ENCODE peak calls at places on chromosomes 12 and 14, in four cellular contexts. M is psoas muscle, X is lung, R is ovary. N is an unnamed sample.

GRCh38 chr12:49560695-49561094 is 7.2 kb downstream of the MCRS1 start:
- DNase-seq in M (no peak), X (no peak), R (no peak), N (no peak)

GRCh38 chr12:123388948-123389559 is 5.1 kb downstream of the KMT5A start:
- DNase-seq in R (no peak), M (peak; percentile 37), X (no peak), N (no peak)

GRCh38 chr12:49934505-49934904 is 16.0 kb upstream of the AQP2 start:
- DNase-seq in M (no peak), R (no peak), X (no peak), N (no peak)

GRCh38 chr14:96564389-96564788 is 62.2 kb downstream of the PAPOLA start:
- DNase-seq in M (no peak), R (no peak), X (no peak), N (no peak)

GRCh38 chr12:38823743-38824142 is 81.6 kb downstream of the CPNE8 start:
- DNase-seq in X (no peak), M (no peak), R (no peak), N (no peak)

GRCh38 chr12:14960548-14961465 is 594 bp downstream of the ARHGDIB start:
- DNase-seq in M (no peak), X (peak; percentile 45), R (no peak), N (peak; percentile 39)

GRCh38 chr12:3291939-3292338 is 199.1 kb upstream of the PRMT8 start:
- DNase-seq in M (no peak), R (no peak), X (no peak), N (no peak)

GRCh38 chr12:19799216-19799615 is 359.9 kb downstream of the AEBP2 start:
- DNase-seq in X (no peak), R (no peak), M (no peak), N (no peak)

GRCh38 chr12:121949643-121950397 is 31.4 kb downstream of the CFAP251 start:
- DNase-seq in R (no peak), M (no peak), X (no peak), N (no peak)

GRCh38 chr12:5210179-5210917 is 166.7 kb downstream of the KCNA5 start:
- DNase-seq in X (no peak), M (no peak), R (no peak), N (no peak)

GRCh38 chr12:114920828-114921579 is 237.0 kb upstream of the TBX3 start:
- DNase-seq in R (no peak), M (no peak), X (no peak), N (no peak)

GRCh38 chr12:76646366-76646765 is 86.8 kb upstream of the OSBPL8 start:
- DNase-seq in X (no peak), R (no peak), M (no peak), N (no peak)

GRCh38 chr12:92943482-92944250 is 14.6 kb upstream of the EEA1 start:
- DNase-seq in M (no peak), X (no peak), R (no peak), N (no peak)

GRCh38 chr12:47744005-47744651 is 14.6 kb downstream of the RAPGEF3 start:
- DNase-seq in M (no peak), X (peak; percentile 68), R (no peak), N (no peak)

GRCh38 chr12:50353869-50354593 is 42.4 kb downstream of the FAM186A start:
- DNase-seq in M (no peak), X (no peak), R (no peak), N (no peak)

GRCh38 chr14:61511558-61511924 is 183.8 kb upstream of the HIF1A start:
- DNase-seq in R (no peak), M (peak; percentile 19), X (no peak), N (no peak)

GRCh38 chr12:7122876-7123769 is 5.6 kb downstream of the RBP5 start:
- DNase-seq in M (no peak), R (peak; percentile 61), X (no peak), N (peak; percentile 52)

GRCh38 chr12:3604281-3604680 is 113.3 kb downstream of the PRMT8 start:
- DNase-seq in X (no peak), M (no peak), R (no peak), N (no peak)

GRCh38 chr12:112848338-112848715 is 56.8 kb downstream of the RPH3A start:
- DNase-seq in M (no peak), R (no peak), X (no peak), N (no peak)

GRCh38 chr12:94733727-94734126 is 83.4 kb upstream of the TMCC3 start:
- DNase-seq in M (no peak), R (no peak), X (no peak), N (no peak)

GRCh38 chr12:132460571-132460970 is 29.4 kb upstream of the FBRSL1 start:
- DNase-seq in M (no peak), X (no peak), R (no peak), N (no peak)
- TF ChIP-seq CTCF in M (peak; percentile 5), X (no peak), R (no peak), N (no peak)

DNA sequence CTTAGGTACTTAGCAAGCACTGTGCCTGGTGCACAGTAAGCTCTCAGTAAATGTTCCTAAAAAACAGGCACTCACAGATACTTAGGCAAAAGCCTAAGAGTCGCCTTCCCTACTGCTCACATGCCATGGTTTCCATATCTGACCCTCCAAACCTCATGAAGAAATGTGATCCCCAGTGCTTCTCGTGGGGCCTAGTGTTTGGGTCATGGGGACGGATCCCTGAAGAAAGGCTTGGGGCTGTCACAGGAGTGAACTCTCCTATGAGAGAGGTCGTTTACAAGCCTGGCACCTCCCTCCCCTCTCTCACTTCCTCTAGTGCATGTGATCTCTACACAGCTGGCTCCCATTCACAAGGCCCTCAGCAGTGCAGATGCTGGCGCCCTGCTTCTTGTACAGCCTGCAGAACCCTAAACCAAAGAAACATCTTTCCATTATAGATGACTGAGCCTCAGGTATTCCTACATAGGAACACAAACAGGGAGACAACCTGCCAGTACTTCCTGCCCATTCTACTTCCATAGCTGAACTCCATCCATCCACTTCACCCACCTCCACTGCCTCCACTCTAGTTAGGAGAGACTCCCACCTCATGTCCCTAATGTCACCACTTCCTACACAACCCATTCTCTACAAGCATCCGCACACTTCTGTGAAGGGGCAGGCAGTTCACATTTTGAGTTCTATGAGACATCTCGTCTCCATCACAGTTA is 2.9 kb downstream of the SLC15A4 start:
- DNase-seq in X (no peak), M (no peak), R (no peak), N (peak; percentile 54)
- H3K4me3 ChIP-seq in X (no peak overlapping the region), M (peak overlapping the region; percentile 38), R (no peak overlapping the region), N (no peak overlapping the region)

DNA sequence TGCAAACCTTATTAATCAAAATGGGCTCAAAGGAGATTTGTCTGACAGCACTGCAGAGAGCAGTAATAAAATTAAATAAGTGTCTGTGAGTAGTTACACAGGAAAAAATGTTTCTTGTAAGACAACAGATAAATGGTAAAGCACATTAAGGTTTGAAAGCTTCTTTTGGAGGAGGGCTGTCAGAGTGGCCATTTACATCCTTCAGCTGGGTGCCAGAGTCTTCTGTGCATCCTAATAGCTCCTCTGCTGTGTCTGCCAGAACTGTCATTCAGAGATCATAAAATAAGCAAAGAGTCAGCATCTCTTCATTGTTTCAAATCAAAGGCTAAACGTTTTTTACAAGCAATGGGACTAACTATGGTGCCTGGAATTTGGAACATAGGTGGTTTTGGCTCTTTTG is 414.4 kb downstream of the NAV3 start:
- DNase-seq in X (no peak), M (no peak), R (no peak), N (no peak)
- H3K27ac ChIP-seq in X (no peak overlapping the region), M (no peak overlapping the region), R (no peak overlapping the region), N (no peak overlapping the region)

DNA sequence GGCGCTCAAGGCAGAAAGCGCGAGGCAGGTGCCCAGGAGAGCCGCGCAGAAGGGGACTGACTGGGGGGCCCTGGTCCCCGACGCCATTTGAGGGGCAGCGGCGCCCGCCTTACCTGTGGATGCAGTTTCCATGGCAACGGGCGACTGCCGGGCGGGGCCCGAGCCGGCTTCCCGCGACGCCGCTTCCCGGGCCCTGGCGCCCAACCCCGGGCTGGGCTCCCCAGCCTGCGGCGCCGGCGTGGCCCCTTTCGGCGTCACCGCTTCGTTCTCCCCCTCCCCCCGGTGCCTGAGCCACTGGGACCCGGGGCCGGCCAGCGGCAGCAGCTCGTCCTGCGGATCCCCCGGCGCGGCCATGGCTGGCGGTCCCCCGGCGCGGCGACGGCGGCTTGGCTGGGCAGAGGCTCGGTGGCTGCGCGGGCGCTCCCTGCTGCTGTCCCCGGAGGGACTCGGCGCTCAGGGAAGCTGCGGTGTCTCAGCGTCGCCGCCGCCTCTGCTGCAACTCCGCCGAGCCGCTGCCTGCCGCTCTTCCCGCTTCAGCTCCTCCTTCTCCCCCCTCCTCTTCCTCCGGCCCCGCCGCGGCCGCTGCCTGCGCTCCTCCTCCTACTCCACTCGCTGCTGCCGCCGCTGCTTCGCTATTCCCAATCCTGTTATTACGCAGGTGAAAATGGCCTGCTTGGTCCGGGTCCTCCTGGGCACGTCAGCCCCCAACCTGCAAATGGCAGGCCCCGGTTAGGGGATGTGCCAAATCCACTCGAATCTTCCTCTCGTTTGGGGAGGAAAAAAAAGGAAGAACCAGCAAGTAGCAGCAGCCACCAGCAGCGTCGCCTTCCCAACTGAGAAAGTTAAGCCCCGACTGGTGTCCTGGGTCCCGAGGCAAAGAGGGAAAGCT is at the start of gene RTN1:
- DNase-seq in X (peak; percentile 61), M (peak; percentile 52), R (no peak), N (peak; percentile 74)
- TF ChIP-seq CTCF in X (no peak), M (no peak), R (no peak), N (no peak)

DNA sequence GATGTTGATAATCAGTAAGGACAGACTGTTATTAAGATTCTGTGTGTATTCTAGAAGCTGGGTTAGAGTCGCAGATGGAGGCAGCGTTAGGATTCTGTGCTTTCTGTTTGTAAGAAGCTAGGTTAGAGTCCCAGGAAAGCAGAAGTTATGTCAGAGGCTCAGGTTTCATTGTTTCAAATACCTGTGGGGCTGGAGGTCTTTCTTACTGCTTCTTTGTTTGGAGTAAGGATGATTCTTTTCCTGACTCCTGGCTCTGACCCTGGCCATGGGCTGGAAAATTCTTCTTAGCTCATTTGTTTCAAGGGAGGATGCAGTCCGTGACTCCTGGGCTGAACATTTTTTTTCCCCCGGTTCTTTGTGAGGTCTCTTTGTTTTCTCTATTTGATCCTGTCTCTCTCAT is 5.2 kb downstream of the MUCL1 start:
- DNase-seq in M (no peak), R (no peak), X (no peak), N (no peak)
- H3K4me3 ChIP-seq in M (no peak overlapping the region), R (no peak overlapping the region), X (no peak overlapping the region), N (no peak overlapping the region)

GRCh38 chr14:70716483-70716882 is 74.8 kb downstream of the TTC9 start:
- DNase-seq in M (no peak), X (no peak), R (no peak), N (no peak)
- H3K27ac ChIP-seq in M (no peak overlapping the region), X (no peak overlapping the region), R (no peak overlapping the region), N (no peak overlapping the region)

GRCh38 chr12:84619053-84619452 is 293.5 kb downstream of the SLC6A15 start:
- DNase-seq in X (no peak), M (no peak), R (no peak), N (no peak)
- TF ChIP-seq CTCF in X (no peak), M (no peak), R (no peak), N (no peak)

GRCh38 chr12:27246774-27247173 is 2.7 kb downstream of the STK38L start:
- DNase-seq in M (no peak), X (no peak), R (no peak), N (no peak)
- H3K4me3 ChIP-seq in M (peak overlapping the region; percentile 99), X (no peak overlapping the region), R (no peak overlapping the region), N (peak overlapping the region; percentile 93)